ENCODE peak calls at places on chromosomes 11 and 22, in six cellular contexts. T, K, M, Z, C and Q are unnamed samples.

GRCh38 chr22:25364281-25364680 is 144.8 kb downstream of the CRYBB2 start:
- DNase-seq in C (no peak), K (no peak), T (no peak), Z (no peak), M (no peak), Q (no peak)

GRCh38 chr11:88861618-88862017 is 204.2 kb downstream of the GRM5 start:
- DNase-seq in K (no peak), Z (peak), T (no peak), M (no peak), C (no peak), Q (no peak)

GRCh38 chr11:125517116-125517804 is 21.2 kb upstream of the FEZ1 start:
- DNase-seq in Z (no peak), K (no peak), M (no peak), T (no peak), C (no peak), Q (no peak)

GRCh38 chr11:80929406-80929805 is 1488.6 kb upstream of the TENM4 start:
- DNase-seq in C (no peak), K (no peak), T (no peak), M (no peak), Z (no peak), Q (no peak)

GRCh38 chr11:126059238-126059761 is 3.4 kb downstream of the CDON start:
- DNase-seq in K (no peak), Z (no peak), C (no peak), M (no peak), T (no peak), Q (no peak)

GRCh38 chr11:123650901-123651300 is 3.5 kb downstream of the SCN3B start:
- DNase-seq in C (no peak), Z (no peak), M (no peak), T (no peak), K (no peak), Q (no peak)

GRCh38 chr22:32333769-32334639 is 23.7 kb upstream of the RFPL3 start:
- DNase-seq in Z (no peak), T (no peak), C (no peak), M (no peak), K (no peak), Q (no peak)

GRCh38 chr11:92340839-92341238 is 116.2 kb downstream of the FAT3 start:
- DNase-seq in M (no peak), Z (no peak), T (peak), C (no peak), K (no peak), Q (no peak)

GRCh38 chr11:128302425-128303186 is 284.8 kb downstream of the ETS1 start:
- DNase-seq in C (peak), K (peak), M (no peak), Z (no peak), T (no peak), Q (peak)

GRCh38 chr11:34644669-34645406 is 23.9 kb downstream of the EHF start:
- DNase-seq in Z (no peak), T (no peak), M (no peak), K (no peak), C (no peak), Q (no peak)

GRCh38 chr11:117959438-117960149 is 26.6 kb upstream of the IL10RA start:
- DNase-seq in T (peak), Z (no peak), M (no peak), C (no peak), K (no peak), Q (no peak)

GRCh38 chr11:90288207-90288821 is 65.5 kb upstream of the CHORDC1 start:
- DNase-seq in M (no peak), Z (peak), C (no peak), K (no peak), T (peak), Q (no peak)

GRCh38 chr11:117505285-117505970 is 177.8 kb downstream of the CEP164 start:
- DNase-seq in K (no peak), C (no peak), Z (no peak), M (no peak), T (no peak), Q (no peak)

GRCh38 chr11:9265211-9266131 is at the start of gene DENND5A:
- DNase-seq in K (peak), M (peak), C (peak), Z (peak), T (peak), Q (peak)

GRCh38 chr11:109853156-109853776 is 239.9 kb upstream of the ZC3H12C start:
- DNase-seq in M (no peak), C (no peak), Z (peak), T (peak), K (no peak), Q (no peak)

GRCh38 chr11:102486584-102486983 is 34.0 kb upstream of the TMEM123 start:
- DNase-seq in K (no peak), C (no peak), M (no peak), T (no peak), Z (no peak), Q (no peak)

GRCh38 chr11:66598993-66599392 is 6.0 kb downstream of the CCS start:
- DNase-seq in C (no peak), Z (no peak), M (no peak), T (no peak), K (no peak), Q (no peak)

GRCh38 chr11:126543691-126544090 is 188.2 kb downstream of the ST3GAL4 start:
- DNase-seq in K (no peak), T (no peak), Z (peak), C (no peak), M (no peak), Q (no peak)

GRCh38 chr11:10628506-10629236 is 60.2 kb upstream of the LYVE1 start:
- DNase-seq in Z (no peak), C (peak), K (no peak), T (no peak), M (no peak), Q (no peak)

GRCh38 chr11:26929806-26930517 is 64.0 kb upstream of the FIBIN start:
- DNase-seq in K (no peak), T (no peak), Z (no peak), M (no peak), C (no peak), Q (no peak)

GRCh38 chr11:85742348-85742747 is 56.4 kb upstream of the CCDC89 start:
- DNase-seq in K (no peak), T (no peak), M (no peak), Z (no peak), C (no peak), Q (no peak)

GRCh38 chr22:37492428-37493344 is 6.5 kb upstream of the MFNG start:
- DNase-seq in K (peak), C (peak), M (no peak), T (peak), Z (no peak), Q (peak)

GRCh38 chr11:17142450-17142849 is 65.0 kb upstream of the RPS13 start:
- DNase-seq in K (no peak), T (no peak), M (no peak), C (no peak), Z (no peak), Q (no peak)

GRCh38 chr11:33172996-33173395 is 11.7 kb upstream of the CSTF3 start:
- DNase-seq in T (no peak), C (no peak), Z (no peak), K (no peak), M (no peak), Q (no peak)

GRCh38 chr11:37504925-37505324 is 906.9 kb upstream of the RAG2 start:
- DNase-seq in K (no peak), C (no peak), T (no peak), Z (no peak), M (no peak), Q (no peak)

GRCh38 chr11:74388678-74389327 is 9.4 kb downstream of the PGM2L1 start:
- DNase-seq in K (peak), Z (peak), T (peak), M (no peak), C (peak), Q (no peak)

GRCh38 chr22:19172213-19173046 is 6.1 kb downstream of the SLC25A1 start:
- DNase-seq in M (no peak), C (no peak), K (no peak), T (no peak), Z (no peak), Q (no peak)

GRCh38 chr11:74310857-74311256 is 583 bp downstream of the P4HA3 start:
- DNase-seq in M (no peak), Z (no peak), K (no peak), C (no peak), T (no peak), Q (no peak)

GRCh38 chr11:11621881-11622706 is at the start of gene GALNT18:
- DNase-seq in Z (peak), M (peak), K (peak), T (no peak), C (peak), Q (peak)

GRCh38 chr11:45607995-45608394 is 57.4 kb downstream of the CHST1 start:
- DNase-seq in M (no peak), T (no peak), Z (no peak), K (no peak), C (no peak), Q (no peak)

GRCh38 chr22:31747441-31747840 is 2.5 kb downstream of the PRR14L start:
- DNase-seq in K (no peak), T (no peak), Z (no peak), C (no peak), M (no peak), Q (no peak)